ENCODE peak calls at places on chromosome 16, in four cellular contexts. M, R, G and T are unnamed samples.

GRCh38 chr16:52191533-52192134 is 355.3 kb downstream of the TOX3 start:
- DNase-seq in R (peak), G (peak), M (peak), T (peak)

GRCh38 chr16:64356267-64356666 is 765.6 kb downstream of the CDH11 start:
- DNase-seq in R (peak), G (peak), M (no peak), T (peak)

GRCh38 chr16:8882725-8883377 is 700 bp downstream of the LITAFD start:
- DNase-seq in M (no peak), G (no peak), R (no peak), T (no peak)

GRCh38 chr16:27932542-27933178 is 130.9 kb downstream of the GSG1L start:
- DNase-seq in G (no peak), R (no peak), M (no peak), T (no peak)

GRCh38 chr16:83561876-83562275 is 245.9 kb upstream of the HSBP1 start:
- DNase-seq in G (peak), M (peak), R (peak), T (peak)

GRCh38 chr16:2963074-2963610 is 933 bp upstream of the KREMEN2 start:
- DNase-seq in R (peak), G (no peak), M (no peak), T (no peak)

GRCh38 chr16:50425648-50426047 is 56.9 kb upstream of the BRD7 start:
- DNase-seq in R (no peak), G (no peak), M (no peak), T (no peak)

GRCh38 chr16:10932959-10933710 is 9.1 kb downstream of the DEXI start:
- DNase-seq in G (no peak), R (no peak), M (no peak), T (no peak)

GRCh38 chr16:57639172-57639571 is 10.7 kb downstream of the ADGRG1 start:
- DNase-seq in M (no peak), R (peak), G (no peak), T (no peak)

DNA sequence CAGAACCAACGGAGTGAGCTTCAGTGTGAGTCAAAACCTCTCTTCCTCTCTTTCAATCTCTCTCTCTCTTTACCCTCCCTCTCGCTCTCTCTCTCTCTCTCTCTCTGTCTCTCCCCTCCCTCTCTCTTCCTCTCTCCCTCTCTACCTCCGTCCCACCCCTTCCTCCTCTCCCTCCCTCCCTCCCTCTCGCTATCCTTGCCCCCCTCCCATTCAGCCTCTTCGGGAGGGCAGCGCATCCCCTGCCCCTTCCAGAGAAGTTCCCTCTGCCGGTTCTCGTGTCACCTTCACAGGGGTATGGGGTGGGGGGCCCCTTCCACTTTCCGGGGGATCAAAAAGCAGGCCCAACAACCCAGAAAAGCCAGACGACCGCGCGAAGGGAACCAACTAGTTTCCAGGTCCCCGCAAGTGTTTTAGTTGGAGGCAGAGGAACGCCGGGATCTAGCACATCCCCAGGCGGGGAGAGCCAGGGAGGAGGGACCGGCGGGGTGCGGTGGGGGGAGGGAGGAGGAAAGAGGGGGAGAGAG is 28.9 kb upstream of the RBFOX1 start:
- DNase-seq in M (no peak), R (no peak), G (no peak), T (no peak)
- H2AFZ ChIP-seq in M (no peak), R (no peak), G (no peak), T (no peak)

DNA sequence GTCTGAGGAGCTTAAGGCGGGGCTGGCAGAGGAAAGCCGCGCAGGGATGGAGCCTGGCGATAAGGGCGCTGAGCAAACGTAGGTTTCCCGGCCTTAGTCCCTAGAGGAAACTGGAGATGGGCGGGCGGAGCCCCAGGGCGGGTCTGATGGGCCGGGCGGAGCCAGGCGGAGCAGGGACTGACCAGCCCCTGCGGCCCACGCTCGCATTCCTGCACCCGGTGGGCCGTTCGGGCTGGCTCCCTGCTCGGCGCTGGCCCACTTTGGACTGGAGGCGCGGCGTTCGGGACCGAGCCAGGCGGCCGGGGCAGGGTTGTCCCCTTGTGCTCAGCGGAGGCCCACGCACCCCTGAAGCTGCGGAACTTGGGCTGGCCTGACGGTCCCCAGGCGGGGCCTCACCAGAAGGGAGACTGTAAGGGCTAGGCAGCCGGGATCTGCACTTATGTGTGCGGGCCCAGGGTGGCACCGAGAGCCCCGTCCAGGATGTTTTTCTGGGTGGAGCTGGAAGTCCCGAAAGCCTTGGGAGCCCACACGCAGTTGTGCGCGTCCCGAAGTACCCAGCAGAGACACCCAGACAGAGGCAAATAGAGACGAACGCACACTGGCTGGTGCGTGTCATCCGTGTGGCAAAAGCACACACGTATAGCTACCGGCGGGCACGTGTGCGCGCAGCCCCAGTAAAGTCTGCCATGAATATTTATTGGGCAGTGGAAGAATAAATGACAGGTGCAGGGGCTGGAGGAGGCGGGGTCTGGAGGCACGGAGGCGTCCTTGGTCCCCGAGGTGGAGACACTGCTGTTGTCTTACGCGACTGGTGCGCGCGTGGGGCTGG is 1.4 kb downstream of the PYDC1 start:
- DNase-seq in G (peak), M (peak), R (peak), T (peak)
- H2AFZ ChIP-seq in G (peak), M (peak), R (peak), T (peak)

DNA sequence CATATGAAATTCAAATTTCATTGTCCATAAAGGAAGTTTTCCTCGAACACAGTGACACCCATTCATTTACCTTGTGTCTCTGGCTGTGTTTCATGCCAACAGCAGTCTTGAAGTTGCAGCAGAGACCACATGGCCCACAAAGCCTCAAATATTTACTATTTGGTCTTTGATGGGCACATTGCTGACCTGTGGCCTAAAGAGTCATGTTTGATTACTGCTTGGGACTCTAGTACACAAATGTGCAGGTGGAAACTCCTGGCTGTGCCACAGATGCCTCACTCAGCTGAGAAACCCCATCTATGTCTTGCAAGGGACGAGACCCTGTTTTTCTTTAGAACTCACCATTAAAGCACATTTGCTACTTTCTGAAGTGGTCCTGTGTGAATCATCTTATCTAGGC is 76.7 kb downstream of the SLC6A2 start:
- DNase-seq in M (no peak), R (no peak), G (no peak), T (no peak)
- H2AFZ ChIP-seq in M (no peak), R (no peak), G (no peak), T (no peak)

DNA sequence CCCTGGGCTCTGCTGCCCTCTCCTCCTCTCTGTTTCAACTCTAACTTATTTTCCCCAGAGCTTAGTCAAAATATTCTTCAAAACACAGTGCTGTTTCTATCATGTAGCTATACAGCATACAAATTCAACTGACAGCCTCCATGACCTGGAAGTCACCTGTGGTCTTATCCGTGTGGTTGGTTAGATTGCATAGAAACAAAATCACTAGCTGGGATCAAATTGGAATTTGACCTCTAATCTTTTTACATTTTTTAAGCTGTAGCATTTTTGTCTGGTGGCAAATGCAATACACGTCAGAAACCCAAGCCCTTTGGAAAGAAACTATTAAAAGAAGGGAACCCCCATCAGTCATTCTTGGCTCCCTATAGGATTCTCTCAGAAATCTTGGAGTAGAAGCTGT is 57.3 kb downstream of the ABCC12 start:
- DNase-seq in G (peak), M (no peak), R (no peak), T (no peak)
- H2AFZ ChIP-seq in G (no peak), M (no peak), R (no peak), T (no peak)